ENCODE peak calls at places on chromosomes 16 and 17, in nine cellular contexts. E, F, U, G, J, K, M, V and L are unnamed samples.

GRCh38 chr16:23131036-23131435 is 18.2 kb downstream of the USP31 start:
- DNase-seq in E (no peak), G (no peak), U (no peak), F (no peak), K (no peak), M (no peak), J (no peak), V (no peak), L (no peak)

GRCh38 chr16:48498761-48499600 is 111.0 kb downstream of the N4BP1 start:
- DNase-seq in K (no peak), J (no peak), F (no peak), V (peak; percentile 23), G (no peak), U (peak; percentile 10), E (peak; percentile 43), M (peak; percentile 7), L (peak; percentile 44)

GRCh38 chr16:64983983-64984382 is 137.9 kb downstream of the CDH11 start:
- DNase-seq in M (peak; percentile 85), F (no peak), K (no peak), V (peak; percentile 28), G (peak; percentile 25), E (peak; percentile 2), J (no peak), U (peak; percentile 80), L (no peak)

GRCh38 chr17:46979023-46979870 is at the start of gene RPRML:
- DNase-seq in M (peak; percentile 42), E (peak; percentile 14), U (peak; percentile 44), V (no peak), G (no peak), K (no peak), F (peak; percentile 25), J (peak; percentile 11), L (peak; percentile 27)

GRCh38 chr17:44547625-44548297 is 9.5 kb upstream of the FZD2 start:
- DNase-seq in U (no peak), F (no peak), K (no peak), G (no peak), M (peak; percentile 79), V (no peak), E (no peak), J (no peak), L (peak; percentile 20)

GRCh38 chr17:73192219-73192893 is 499 bp upstream of the COG1 start:
- DNase-seq in E (peak; percentile 76), G (no peak), U (peak; percentile 71), M (peak; percentile 92), V (peak; percentile 68), F (peak; percentile 76), K (peak; percentile 63), J (peak; percentile 75), L (peak; percentile 66)

GRCh38 chr17:62058611-62059010 is 6.5 kb downstream of the MED13 start:
- DNase-seq in G (no peak), K (no peak), J (no peak), E (no peak), F (no peak), V (no peak), M (no peak), U (no peak), L (no peak)

GRCh38 chr16:87223656-87224248 is 93.4 kb downstream of the C16orf95 start:
- DNase-seq in E (peak; percentile 39), F (no peak), J (no peak), K (no peak), V (no peak), U (no peak), G (no peak), M (no peak), L (no peak)

GRCh38 chr17:44257815-44258750 is 9.9 kb downstream of the SLC4A1 start:
- DNase-seq in E (no peak), M (no peak), V (no peak), F (no peak), G (no peak), K (no peak), U (no peak), J (no peak), L (no peak)

GRCh38 chr17:57762375-57762916 is 17.3 kb upstream of the CCDC182 start:
- DNase-seq in U (no peak), F (no peak), J (no peak), V (no peak), E (no peak), G (no peak), M (no peak), K (no peak), L (no peak)

GRCh38 chr16:69747115-69747514 is 7.6 kb downstream of the NOB1 start:
- DNase-seq in K (no peak), M (peak; percentile 51), F (no peak), E (no peak), J (no peak), V (no peak), U (no peak), G (no peak), L (no peak)

GRCh38 chr16:3195975-3196374 is 8.0 kb downstream of the OR1F1 start:
- DNase-seq in K (no peak), F (no peak), M (peak; percentile 35), J (no peak), E (no peak), G (no peak), U (no peak), V (no peak), L (no peak)

GRCh38 chr16:3194792-3195191 is 6.8 kb downstream of the OR1F1 start:
- DNase-seq in K (no peak), J (no peak), V (no peak), F (no peak), M (no peak), E (no peak), G (no peak), U (no peak), L (no peak)

GRCh38 chr16:3202903-3203539 is 15.0 kb downstream of the OR1F1 start:
- DNase-seq in F (no peak), K (no peak), E (peak; percentile 42), G (no peak), M (no peak), V (no peak), U (no peak), J (no peak), L (no peak)

GRCh38 chr16:3193221-3194212 is 5.5 kb downstream of the OR1F1 start:
- DNase-seq in G (no peak), E (peak; percentile 41), F (peak; percentile 33), M (peak; percentile 40), U (no peak), J (no peak), V (no peak), K (no peak), L (no peak)

DNA sequence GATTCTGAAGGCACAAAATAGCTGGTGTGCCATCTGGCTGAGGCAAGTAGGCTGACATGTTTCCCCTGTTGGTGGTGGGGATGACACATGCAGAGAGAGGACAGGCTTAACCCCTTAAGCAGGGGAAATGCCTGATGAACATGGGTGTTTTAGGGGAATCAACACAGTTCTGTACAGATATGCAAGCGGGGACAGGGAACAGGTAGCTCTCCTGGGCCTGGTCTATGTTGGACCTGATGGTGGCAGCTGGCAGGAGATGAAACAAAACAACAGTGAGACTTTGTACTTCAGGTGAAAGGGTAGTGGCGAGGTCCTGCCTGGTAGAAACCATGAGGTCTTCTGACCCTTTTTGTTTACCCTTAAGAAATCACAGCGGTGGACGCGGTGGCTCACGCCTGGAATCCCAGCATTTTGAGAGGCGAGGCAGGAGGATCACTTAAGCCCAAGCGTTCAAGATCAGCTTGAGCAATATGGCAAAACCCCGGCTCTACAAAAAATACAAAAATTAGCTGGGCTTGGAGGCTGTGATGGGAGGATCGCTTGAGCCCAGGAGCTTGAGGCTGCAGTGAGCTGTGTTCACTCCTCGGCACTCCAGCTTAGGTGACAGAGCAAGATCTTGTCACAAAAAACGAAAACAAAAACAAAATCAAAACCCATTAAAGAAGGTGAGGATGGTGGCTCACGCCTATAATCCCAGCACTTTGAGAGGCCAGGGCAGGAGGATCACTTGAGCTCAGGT is 10.5 kb downstream of the OR1F1 start:
- DNase-seq in M (no peak), E (no peak), V (no peak), F (no peak), K (no peak), J (no peak), U (no peak), G (no peak), L (no peak)
- H3K4me1 ChIP-seq in M (no peaks in the 10 kb centered on the region), E (no peaks in the 10 kb centered on the region), V (no peaks in the 10 kb centered on the region), F (no peaks in the 10 kb centered on the region), K (no peaks in the 10 kb centered on the region), J (no peaks in the 10 kb centered on the region), U (no peaks in the 10 kb centered on the region), G (no peaks in the 10 kb centered on the region), L (no peaks in the 10 kb centered on the region)

GRCh38 chr16:81700071-81700779 is 78.9 kb upstream of the PLCG2 start:
- DNase-seq in K (no peak), V (no peak), M (no peak), U (no peak), J (no peak), G (no peak), F (no peak), E (no peak), L (no peak)

GRCh38 chr16:81701296-81701970 is 77.7 kb upstream of the PLCG2 start:
- DNase-seq in V (no peak), M (no peak), G (no peak), F (no peak), J (no peak), U (no peak), K (no peak), E (no peak), L (no peak)

GRCh38 chr16:81702506-81702905 is 76.6 kb upstream of the PLCG2 start:
- DNase-seq in F (no peak), U (no peak), V (no peak), E (no peak), K (no peak), G (no peak), J (no peak), M (no peak), L (no peak)

GRCh38 chr16:81699596-81699995 is 79.5 kb upstream of the PLCG2 start:
- DNase-seq in V (no peak), M (no peak), U (no peak), F (no peak), E (no peak), K (no peak), J (no peak), G (no peak), L (no peak)

GRCh38 chr16:81700780-81701165 is 78.3 kb upstream of the PLCG2 start:
- DNase-seq in F (no peak), J (no peak), U (no peak), E (no peak), M (no peak), V (no peak), K (no peak), G (no peak), L (no peak)
- H3K4me1 ChIP-seq in F (peaks cover 53% of the 10 kb centered on the region), J (no peaks in the 10 kb centered on the region), U (peaks cover 43% of the 10 kb centered on the region), E (peaks cover 13% of the 10 kb centered on the region), M (no peaks in the 10 kb centered on the region), V (no peaks in the 10 kb centered on the region), K (peaks cover 9% of the 10 kb centered on the region), G (peaks cover 10% of the 10 kb centered on the region), L (no peaks in the 10 kb centered on the region)

DNA sequence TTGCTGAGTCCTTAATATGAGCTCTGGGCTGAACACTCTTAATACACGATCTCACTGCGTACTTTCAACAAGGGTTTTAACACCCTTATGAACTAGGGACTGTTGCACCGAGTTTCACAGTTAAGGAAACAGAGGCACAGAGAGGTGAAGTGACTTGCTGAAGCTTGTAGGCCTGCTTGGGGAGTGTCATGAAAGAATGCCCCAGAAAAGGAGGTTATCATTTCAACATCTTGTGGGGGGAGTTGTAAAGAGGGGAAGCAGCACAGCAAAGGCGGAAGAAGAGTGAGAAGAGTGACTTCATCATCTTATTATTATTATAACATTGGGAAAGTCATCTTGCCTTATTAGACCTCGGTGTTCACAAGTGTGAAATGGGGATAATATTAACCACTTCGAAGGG is 2.1 kb downstream of the CCL4 start:
- DNase-seq in U (no peak), K (no peak), J (no peak), E (no peak), G (no peak), V (no peak), F (no peak), M (no peak), L (no peak)
- H3K4me1 ChIP-seq in U (no peaks in the 10 kb centered on the region), K (peaks cover 4% of the 10 kb centered on the region), J (peaks cover 4% of the 10 kb centered on the region), E (no peaks in the 10 kb centered on the region), G (no peaks in the 10 kb centered on the region), V (no peaks in the 10 kb centered on the region), F (no peaks in the 10 kb centered on the region), M (no peaks in the 10 kb centered on the region), L (no peaks in the 10 kb centered on the region)

GRCh38 chr17:82889496-82890338 is 49.9 kb upstream of the ZNF750 start:
- DNase-seq in E (peak; percentile 87), M (peak; percentile 37), K (peak; percentile 78), F (no peak), J (no peak), V (peak; percentile 85), G (no peak), U (no peak), L (peak; percentile 74)
- H3K4me1 ChIP-seq in E (peaks cover 24% of the 10 kb centered on the region), M (peaks cover 2% of the 10 kb centered on the region), K (peaks cover 51% of the 10 kb centered on the region), F (no peaks in the 10 kb centered on the region), J (peaks cover 41% of the 10 kb centered on the region), V (peaks cover 24% of the 10 kb centered on the region), G (peaks cover 14% of the 10 kb centered on the region), U (peaks cover 14% of the 10 kb centered on the region), L (peaks cover 24% of the 10 kb centered on the region)